ENCODE peak calls at places on chromosomes 6 and 20, in four cellular contexts. Q, B, C and T are unnamed samples.
A peak's percentile ranks its signal among the peaks of the same experiment; 100 is the strongest.

GRCh38 chr6:73263570-73263909 is 544 bp upstream of the KHDC1 start:
- DNase-seq in C (no peak), Q (no peak), B (no peak), T (no peak)

GRCh38 chr6:11514672-11515071 is 22.9 kb upstream of the TMEM170B start:
- DNase-seq in C (no peak), Q (no peak), B (no peak), T (no peak)

GRCh38 chr6:128599036-128599435 is 78.6 kb upstream of the PTPRK start:
- DNase-seq in C (no peak), B (no peak), Q (no peak), T (no peak)

GRCh38 chr6:18154507-18155272 is at the start of gene TPMT:
- DNase-seq in B (no peak), Q (no peak), C (no peak), T (no peak)

GRCh38 chr6:159117031-159117430 is 52.2 kb upstream of the FNDC1 start:
- DNase-seq in C (no peak), B (no peak), Q (peak; percentile 28), T (no peak)

GRCh38 chr6:135274561-135275293 is 93.6 kb downstream of the MYB start:
- DNase-seq in C (peak; percentile 74), B (no peak), Q (peak; percentile 34), T (no peak)

GRCh38 chr6:51479296-51479695 is 608.1 kb downstream of the PKHD1 start:
- DNase-seq in C (no peak), B (no peak), Q (no peak), T (no peak)

GRCh38 chr6:90859612-90860011 is 272.7 kb upstream of the MAP3K7 start:
- DNase-seq in C (no peak), B (no peak), Q (no peak), T (no peak)

GRCh38 chr6:168007592-168008338 is 10.3 kb downstream of the KIF25 start:
- DNase-seq in B (no peak), C (peak; percentile 100), Q (peak; percentile 99), T (no peak)

GRCh38 chr6:134295953-134296553 is 21.9 kb downstream of the SGK1 start:
- DNase-seq in B (no peak), C (peak; percentile 98), Q (peak; percentile 100), T (no peak)

GRCh38 chr6:70863343-70863742 is 93.5 kb downstream of the B3GAT2 start:
- DNase-seq in B (no peak), C (no peak), Q (no peak), T (no peak)

GRCh38 chr20:51650685-51651134 is 108.2 kb upstream of the NFATC2 start:
- DNase-seq in Q (peak; percentile 78), C (peak; percentile 83), B (no peak), T (no peak)

GRCh38 chr20:60249436-60249835 is 291.2 kb downstream of the CDH26 start:
- DNase-seq in Q (peak; percentile 98), C (peak; percentile 18), B (no peak), T (no peak)

GRCh38 chr20:39874049-39874893 is 814.8 kb downstream of the MAFB start:
- DNase-seq in C (peak; percentile 75), Q (peak; percentile 89), B (peak; percentile 84), T (peak; percentile 83)

GRCh38 chr6:27176096-27176495 is 71.4 kb upstream of the PRSS16 start:
- DNase-seq in C (peak; percentile 74), Q (peak; percentile 67), B (no peak), T (no peak)

GRCh38 chr6:126947070-126947469 is 171.4 kb upstream of the RSPO3 start:
- DNase-seq in Q (peak; percentile 2), C (no peak), B (no peak), T (no peak)

GRCh38 chr6:22194188-22194921 is 102.5 kb downstream of the PRL start:
- DNase-seq in C (no peak), Q (peak; percentile 72), B (no peak), T (no peak)

GRCh38 chr20:14582855-14583254 is 245.4 kb upstream of the FLRT3 start:
- DNase-seq in C (peak; percentile 66), Q (no peak), B (no peak), T (no peak)

GRCh38 chr6:2579789-2580570 is 170.7 kb downstream of the MYLK4 start:
- DNase-seq in Q (no peak), C (no peak), B (no peak), T (no peak)

GRCh38 chr6:170294813-170295518 is 4.1 kb upstream of the DLL1 start:
- DNase-seq in C (no peak), Q (no peak), B (no peak), T (no peak)

GRCh38 chr6:34237722-34238506 is 1.2 kb downstream of the HMGA1 start:
- DNase-seq in Q (peak; percentile 33), B (peak; percentile 49), C (peak; percentile 59), T (no peak)

GRCh38 chr6:151891524-151891923 is 84.0 kb downstream of the ESR1 start:
- DNase-seq in B (no peak), C (no peak), Q (no peak), T (no peak)

GRCh38 chr6:41780623-41781301 is at the start of gene PRICKLE4:
- DNase-seq in Q (no peak), C (peak; percentile 30), B (no peak), T (peak; percentile 36)

GRCh38 chr6:34027445-34027936 is 118.4 kb downstream of the GRM4 start:
- DNase-seq in Q (peak; percentile 3), B (peak; percentile 82), C (peak; percentile 39), T (peak; percentile 61)

GRCh38 chr20:44916586-44916985 is 6.7 kb downstream of the PABPC1L start:
- DNase-seq in B (no peak), C (no peak), Q (no peak), T (no peak)

GRCh38 chr6:56938634-56939294 is 16.1 kb upstream of the BEND6 start:
- DNase-seq in Q (peak; percentile 99), B (no peak), C (peak; percentile 76), T (no peak)

GRCh38 chr6:142934599-142934998 is 10.4 kb downstream of the HIVEP2 start:
- DNase-seq in B (no peak), C (no peak), Q (no peak), T (no peak)

GRCh38 chr6:30769088-30769852 is 24.9 kb upstream of the IER3 start:
- DNase-seq in C (peak; percentile 97), B (peak; percentile 79), Q (peak; percentile 98), T (no peak)

GRCh38 chr6:15620616-15621015 is 42.2 kb downstream of the DTNBP1 start:
- DNase-seq in B (no peak), Q (no peak), C (no peak), T (no peak)

GRCh38 chr20:32945710-32946221 is 58.5 kb downstream of the SUN5 start:
- DNase-seq in C (peak; percentile 41), Q (peak; percentile 34), B (no peak), T (peak; percentile 17)

GRCh38 chr20:64031822-64032314 is 4.1 kb upstream of the C20orf204 start:
- DNase-seq in B (no peak), C (no peak), Q (no peak), T (no peak)

GRCh38 chr20:33434434-33434833 is 9.1 kb downstream of the SNTA1 start:
- DNase-seq in Q (no peak), B (no peak), C (no peak), T (no peak)

GRCh38 chr20:4067600-4068261 is 52.4 kb upstream of the RNF24 start:
- DNase-seq in C (peak; percentile 74), Q (peak; percentile 88), B (no peak), T (no peak)

GRCh38 chr6:101226677-101227135 is 166.8 kb upstream of the GRIK2 start:
- DNase-seq in B (peak; percentile 90), Q (peak; percentile 3), C (peak; percentile 65), T (peak; percentile 53)

GRCh38 chr6:39208233-39208720 is 21.0 kb downstream of the KCNK5 start:
- DNase-seq in C (no peak), B (no peak), Q (no peak), T (no peak)
- H3K4me1 ChIP-seq in C (no peaks in the 10 kb centered on the region), B (peaks cover 37% of the 10 kb centered on the region), Q (no peaks in the 10 kb centered on the region), T (peaks cover 35% of the 10 kb centered on the region)

GRCh38 chr6:12848969-12849368 is 132.4 kb downstream of the PHACTR1 start:
- DNase-seq in B (no peak), C (no peak), Q (no peak), T (no peak)

GRCh38 chr6:12851123-12851695 is 134.6 kb downstream of the PHACTR1 start:
- DNase-seq in B (no peak), Q (no peak), C (no peak), T (no peak)

GRCh38 chr6:12845224-12846004 is 128.8 kb downstream of the PHACTR1 start:
- DNase-seq in C (no peak), Q (no peak), B (no peak), T (no peak)

GRCh38 chr6:12844284-12845223 is 128.0 kb downstream of the PHACTR1 start:
- DNase-seq in B (no peak), C (peak; percentile 24), Q (peak; percentile 1), T (no peak)

DNA sequence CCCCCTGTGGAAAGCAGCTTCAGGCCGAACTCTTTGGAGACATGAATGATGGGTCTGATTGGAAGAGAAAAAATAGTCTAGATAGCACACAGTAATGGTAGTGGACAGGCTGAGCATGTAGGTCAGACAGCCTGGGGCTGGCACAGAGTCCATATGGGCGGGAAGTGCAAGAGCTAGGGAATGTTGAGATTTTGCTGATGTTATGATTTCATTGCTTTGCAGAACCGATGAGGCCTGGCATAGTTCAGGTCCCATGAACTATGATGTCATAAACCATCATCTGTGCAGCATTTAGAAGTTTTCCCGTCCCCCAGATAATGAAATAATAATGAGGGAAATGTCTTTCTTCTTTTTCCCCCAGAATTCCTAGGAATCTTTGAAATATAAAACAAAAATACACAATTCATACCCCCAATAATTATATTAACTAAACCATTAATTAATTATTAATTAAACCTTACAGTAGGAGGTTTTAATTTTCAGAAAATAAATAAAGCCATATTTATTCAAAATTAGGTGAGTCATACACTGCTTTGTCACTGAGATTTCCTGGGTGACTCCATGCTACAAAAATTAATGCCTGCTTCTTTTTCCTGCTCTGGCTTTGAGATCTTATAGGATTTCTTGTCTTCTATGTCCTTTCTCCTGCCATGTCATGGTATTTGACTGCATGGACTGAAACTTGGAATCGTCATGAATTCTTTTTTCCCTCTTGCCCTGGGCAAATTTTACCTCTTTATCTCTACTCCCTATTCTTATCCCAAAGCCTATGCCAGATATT is 133.0 kb downstream of the PHACTR1 start:
- DNase-seq in B (no peak), C (no peak), Q (no peak), T (no peak)
- H2BK5ac ChIP-seq in B (no peak overlapping the region), C (no peak overlapping the region), Q (no peak overlapping the region), T (no peak overlapping the region)

GRCh38 chr6:29632789-29633531 is at the start of gene GABBR1:
- DNase-seq in Q (peak; percentile 79), B (peak; percentile 89), C (peak; percentile 94), T (peak; percentile 89)
- H3K23ac ChIP-seq in Q (peak within 1 kb of the TSS; percentile 98), B (no peak within 1 kb of the TSS), C (peak within 1 kb of the TSS; percentile 92), T (peak within 1 kb of the TSS; percentile 94)

GRCh38 chr6:45487645-45488044 is 109.9 kb upstream of the SUPT3H start:
- DNase-seq in Q (no peak), B (no peak), C (no peak), T (no peak)
- H3K4me1 ChIP-seq in Q (peaks cover 20% of the 10 kb centered on the region), B (no peaks in the 10 kb centered on the region), C (peaks cover 5% of the 10 kb centered on the region), T (no peaks in the 10 kb centered on the region)

GRCh38 chr6:86122086-86122485 is 479.4 kb upstream of the SYNCRIP start:
- DNase-seq in C (no peak), B (no peak), Q (no peak), T (no peak)

GRCh38 chr6:86118271-86118670 is 475.6 kb upstream of the SYNCRIP start:
- DNase-seq in C (no peak), B (no peak), Q (no peak), T (no peak)
- H2BK5ac ChIP-seq in C (no peak overlapping the region), B (no peak overlapping the region), Q (no peak overlapping the region), T (no peak overlapping the region)